ENCODE peak calls at places on chromosomes 6 and 20, in four cellular contexts. One of them, this sample, is unnamed.

GRCh38 chr6:46637145-46637544 is 15.5 kb downstream of the CYP39A1 start:
- DNase-seq in K562: no peak
- DNase-seq in A549: peak
- DNase-seq in WTC11: no peak
- DNase-seq in this sample: no peak

GRCh38 chr6:2839195-2839981 is 2.3 kb downstream of the SERPINB1 start:
- DNase-seq in K562: no peak
- DNase-seq in WTC11: no peak
- DNase-seq in A549: peak
- DNase-seq in this sample: peak

GRCh38 chr6:133214267-133214666 is 26.9 kb upstream of the EYA4 start:
- DNase-seq in WTC11: no peak
- DNase-seq in K562: no peak
- DNase-seq in A549: no peak
- DNase-seq in this sample: no peak

GRCh38 chr6:160032538-160032937 is 63.7 kb downstream of the IGF2R start:
- DNase-seq in A549: no peak
- DNase-seq in WTC11: no peak
- DNase-seq in K562: no peak
- DNase-seq in this sample: no peak

GRCh38 chr20:57878803-57879424 is 169.1 kb upstream of the PMEPA1 start:
- DNase-seq in WTC11: no peak
- DNase-seq in K562: no peak
- DNase-seq in A549: no peak
- DNase-seq in this sample: no peak

GRCh38 chr6:134123666-134124208 is 71.3 kb upstream of the SLC2A12 start:
- DNase-seq in WTC11: peak
- DNase-seq in K562: peak
- DNase-seq in A549: peak
- DNase-seq in this sample: peak

GRCh38 chr6:84867521-84867920 is 103.1 kb upstream of the TBX18 start:
- DNase-seq in A549: peak
- DNase-seq in K562: no peak
- DNase-seq in WTC11: no peak
- DNase-seq in this sample: no peak

GRCh38 chr6:44052419-44053011 is 74.7 kb downstream of the MRPL14 start:
- DNase-seq in K562: peak
- DNase-seq in WTC11: peak
- DNase-seq in A549: peak
- DNase-seq in this sample: no peak

GRCh38 chr20:32333181-32333987 is 24.7 kb upstream of the ASXL1 start:
- DNase-seq in WTC11: no peak
- DNase-seq in K562: no peak
- DNase-seq in A549: no peak
- DNase-seq in this sample: no peak

GRCh38 chr6:19697744-19698290 is 139.4 kb upstream of the ID4 start:
- DNase-seq in A549: no peak
- DNase-seq in K562: no peak
- DNase-seq in WTC11: no peak
- DNase-seq in this sample: no peak

GRCh38 chr6:31687321-31687720 is 6.5 kb upstream of the LY6G5C start:
- DNase-seq in WTC11: no peak
- DNase-seq in A549: no peak
- DNase-seq in K562: no peak
- DNase-seq in this sample: no peak

GRCh38 chr6:144493035-144493910 is 208.1 kb downstream of the UTRN start:
- DNase-seq in WTC11: no peak
- DNase-seq in A549: no peak
- DNase-seq in K562: no peak
- DNase-seq in this sample: no peak

GRCh38 chr6:71287038-71287437 is 1.6 kb upstream of the OGFRL1 start:
- DNase-seq in WTC11: no peak
- DNase-seq in A549: no peak
- DNase-seq in K562: no peak
- DNase-seq in this sample: no peak

GRCh38 chr20:38946836-38947235 is 15.3 kb upstream of the DHX35 start:
- DNase-seq in WTC11: no peak
- DNase-seq in A549: no peak
- DNase-seq in K562: no peak
- DNase-seq in this sample: no peak

GRCh38 chr20:36666181-36666740 is 20.3 kb upstream of the SLA2 start:
- DNase-seq in WTC11: no peak
- DNase-seq in A549: peak
- DNase-seq in K562: no peak
- DNase-seq in this sample: peak

GRCh38 chr6:101391772-101392560 is 1.5 kb upstream of the GRIK2 start:
- DNase-seq in A549: no peak
- DNase-seq in K562: no peak
- DNase-seq in WTC11: peak
- DNase-seq in this sample: no peak

GRCh38 chr6:41964201-41964887 is 22.7 kb upstream of the CCND3 start:
- DNase-seq in WTC11: no peak
- DNase-seq in K562: no peak
- DNase-seq in A549: peak
- DNase-seq in this sample: no peak

GRCh38 chr6:162942860-162943259 is 215.1 kb downstream of the PACRG start:
- DNase-seq in K562: no peak
- DNase-seq in A549: no peak
- DNase-seq in WTC11: no peak
- DNase-seq in this sample: no peak

GRCh38 chr20:52306477-52306876 is 114.9 kb upstream of the ZFP64 start:
- DNase-seq in A549: no peak
- DNase-seq in K562: no peak
- DNase-seq in WTC11: no peak
- DNase-seq in this sample: no peak

GRCh38 chr20:1809121-1809520 is 86.1 kb upstream of the SIRPA start:
- DNase-seq in A549: peak
- DNase-seq in K562: no peak
- DNase-seq in WTC11: no peak
- DNase-seq in this sample: peak

GRCh38 chr6:116450769-116451740 is 10.1 kb upstream of the CALHM6 start:
- DNase-seq in WTC11: peak
- DNase-seq in K562: no peak
- DNase-seq in A549: no peak
- DNase-seq in this sample: no peak
- TF ChIP-seq NR3C1 in WTC11: no peak
- TF ChIP-seq NR3C1 in K562: no peak
- TF ChIP-seq NR3C1 in A549: no peak
- TF ChIP-seq NR3C1 in this sample: no peak

GRCh38 chr6:36655073-36655847 is 23.3 kb upstream of the CDKN1A start:
- DNase-seq in WTC11: no peak
- DNase-seq in A549: no peak
- DNase-seq in K562: no peak
- DNase-seq in this sample: no peak

GRCh38 chr6:36651659-36652379 is 26.7 kb upstream of the CDKN1A start:
- DNase-seq in A549: no peak
- DNase-seq in K562: no peak
- DNase-seq in WTC11: no peak
- DNase-seq in this sample: no peak

GRCh38 chr6:36649086-36649485 is 29.4 kb upstream of the CDKN1A start:
- DNase-seq in WTC11: no peak
- DNase-seq in A549: no peak
- DNase-seq in K562: no peak
- DNase-seq in this sample: no peak

GRCh38 chr6:36650848-36651247 is 27.7 kb upstream of the CDKN1A start:
- DNase-seq in K562: no peak
- DNase-seq in WTC11: no peak
- DNase-seq in A549: no peak
- DNase-seq in this sample: peak

DNA sequence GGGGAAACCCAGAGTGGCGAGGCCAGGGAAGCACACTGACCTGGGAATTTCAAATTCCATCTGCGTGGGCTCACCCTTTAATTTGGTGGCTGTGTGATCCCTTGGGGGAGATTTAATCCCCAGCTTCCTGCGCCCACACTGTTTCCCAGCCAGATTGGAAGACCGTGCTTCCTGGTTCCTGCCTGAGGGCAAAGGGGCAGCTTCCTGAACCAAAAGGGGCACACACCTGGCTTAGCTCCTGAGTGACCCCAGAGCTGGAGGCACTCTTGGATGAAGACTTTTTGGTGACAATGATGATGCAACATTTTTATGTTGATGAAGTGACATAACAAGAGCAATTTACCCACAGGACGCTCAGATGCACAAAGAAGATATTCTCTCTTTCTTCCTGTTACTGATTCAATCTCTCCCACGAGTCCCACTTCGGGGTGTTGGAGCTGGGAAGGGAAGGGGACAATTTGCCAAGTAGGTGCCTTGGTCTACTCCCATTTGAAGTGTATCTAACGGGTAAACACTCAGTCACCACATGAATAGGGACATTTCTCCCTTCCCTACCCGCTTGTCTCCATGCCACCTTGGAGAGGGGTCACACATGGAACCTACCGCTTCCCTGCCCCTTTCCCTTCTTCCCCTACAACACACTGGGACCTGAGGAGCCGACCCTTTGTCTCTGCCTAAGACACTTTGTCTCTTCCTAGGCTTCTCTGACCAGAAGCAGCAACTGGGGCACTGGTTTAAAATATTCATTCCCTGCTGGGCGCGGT is 28.6 kb upstream of the CDKN1A start:
- DNase-seq in A549: no peak
- DNase-seq in K562: no peak
- DNase-seq in WTC11: no peak
- DNase-seq in this sample: no peak
- TF ChIP-seq NR3C1 in A549: no peak
- TF ChIP-seq NR3C1 in K562: no peak
- TF ChIP-seq NR3C1 in WTC11: no peak
- TF ChIP-seq NR3C1 in this sample: no peak

GRCh38 chr20:45407067-45407745 is 883 bp upstream of the DBNDD2 start:
- DNase-seq in K562: peak
- DNase-seq in A549: no peak
- DNase-seq in WTC11: no peak
- DNase-seq in this sample: no peak
- TF ChIP-seq NR3C1 in K562: no peak
- TF ChIP-seq NR3C1 in A549: no peak
- TF ChIP-seq NR3C1 in WTC11: no peak
- TF ChIP-seq NR3C1 in this sample: no peak

GRCh38 chr6:135181333-135182119 is 418 bp downstream of the MYB start:
- DNase-seq in A549: peak
- DNase-seq in WTC11: peak
- DNase-seq in K562: no peak
- DNase-seq in this sample: no peak

GRCh38 chr6:135185483-135185882 is 4.4 kb downstream of the MYB start:
- DNase-seq in A549: no peak
- DNase-seq in WTC11: no peak
- DNase-seq in K562: no peak
- DNase-seq in this sample: no peak

GRCh38 chr6:135182993-135183531 is 2.0 kb downstream of the MYB start:
- DNase-seq in K562: peak
- DNase-seq in A549: no peak
- DNase-seq in WTC11: peak
- DNase-seq in this sample: no peak

GRCh38 chr6:135182120-135182992 is 1.2 kb downstream of the MYB start:
- DNase-seq in WTC11: peak
- DNase-seq in K562: peak
- DNase-seq in A549: peak
- DNase-seq in this sample: no peak

DNA sequence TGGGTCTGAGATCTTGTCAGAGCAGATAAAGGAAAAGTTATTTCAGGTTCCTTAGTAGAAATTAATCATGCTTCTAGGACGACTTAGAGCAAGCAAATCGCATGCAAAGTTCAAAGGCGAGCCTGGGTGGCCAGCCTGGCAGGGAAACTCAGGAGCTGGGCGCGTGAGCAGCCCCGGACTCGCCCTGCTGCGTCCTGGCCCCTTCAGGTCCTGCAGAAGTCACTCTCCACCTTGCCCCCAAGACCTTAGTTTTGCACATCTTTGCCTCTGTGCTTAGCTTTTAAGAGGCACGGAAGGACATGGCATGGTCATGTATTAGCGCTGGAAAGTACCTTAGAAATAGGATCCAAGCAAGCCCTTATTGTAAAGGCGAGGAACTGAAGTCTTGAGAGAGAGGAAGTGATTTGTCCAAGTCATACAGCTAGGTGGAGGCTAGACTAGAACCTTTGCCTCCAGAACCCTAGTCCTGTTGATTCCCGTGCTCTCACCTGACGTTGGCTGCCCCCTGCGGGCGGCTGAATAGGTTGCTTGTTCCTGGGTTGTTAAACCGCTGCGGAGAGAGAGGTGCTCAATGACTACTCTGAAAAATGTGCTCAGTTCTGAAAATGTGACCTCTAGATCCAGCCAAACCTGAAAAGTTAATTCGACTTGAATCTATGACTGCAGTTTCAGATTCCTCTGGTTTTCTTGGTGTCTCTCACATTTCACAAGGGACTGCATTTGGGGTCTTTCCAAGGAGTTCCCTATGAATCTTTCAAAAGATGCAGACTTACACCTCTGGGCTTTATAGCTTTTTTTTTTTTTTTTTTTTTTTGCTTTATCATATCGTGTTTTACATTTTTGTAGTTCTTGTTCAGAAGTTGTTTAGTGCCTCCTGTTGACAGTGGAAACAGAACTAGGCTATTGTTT is 2.7 kb downstream of the MYB start:
- DNase-seq in WTC11: peak
- DNase-seq in K562: peak
- DNase-seq in A549: peak
- DNase-seq in this sample: peak
- TF ChIP-seq NR3C1 in WTC11: no peak
- TF ChIP-seq NR3C1 in K562: no peak
- TF ChIP-seq NR3C1 in A549: no peak
- TF ChIP-seq NR3C1 in this sample: no peak

DNA sequence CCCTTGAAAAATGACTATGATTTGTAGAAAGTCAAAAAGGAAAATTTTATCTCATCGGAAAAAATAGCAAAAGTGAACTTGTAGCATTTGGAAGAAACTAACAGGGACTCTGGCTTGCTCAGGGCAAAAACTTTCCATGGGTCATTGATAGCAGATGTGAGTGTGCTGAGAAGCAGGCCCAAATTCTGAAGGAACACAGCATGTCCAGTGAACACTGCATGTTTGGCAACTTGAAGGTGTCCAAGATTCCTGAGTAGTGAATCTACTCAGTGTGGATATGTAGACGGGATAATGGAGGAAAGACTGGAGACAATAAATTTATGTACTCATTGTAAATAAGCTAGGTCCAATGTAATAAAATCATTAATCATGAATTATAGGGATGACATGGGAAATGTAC is 8.2 kb downstream of the SLC17A2 start:
- DNase-seq in K562: no peak
- DNase-seq in A549: no peak
- DNase-seq in WTC11: no peak
- DNase-seq in this sample: no peak
- TF ChIP-seq NR3C1 in K562: no peak
- TF ChIP-seq NR3C1 in A549: no peak
- TF ChIP-seq NR3C1 in WTC11: no peak
- TF ChIP-seq NR3C1 in this sample: no peak

GRCh38 chr20:50381771-50382593 is 128.2 kb upstream of the PTPN1 start:
- DNase-seq in A549: no peak
- DNase-seq in WTC11: no peak
- DNase-seq in K562: no peak
- DNase-seq in this sample: no peak
- TF ChIP-seq NR3C1 in A549: no peak
- TF ChIP-seq NR3C1 in WTC11: no peak
- TF ChIP-seq NR3C1 in K562: no peak
- TF ChIP-seq NR3C1 in this sample: no peak

This sample was measured in HepG2.